ENCODE peak calls at places on chromosomes 12 and 14, in five cellular contexts. P, F, B, V and J are unnamed samples.

GRCh38 chr14:64340560-64341196 is 46.5 kb upstream of the ESR2 start:
- DNase-seq in P (no peak), F (no peak), B (no peak), V (no peak), J (no peak)

GRCh38 chr12:114579389-114579788 is 104.6 kb downstream of the TBX3 start:
- DNase-seq in P (no peak), F (no peak), B (no peak), V (no peak), J (no peak)

GRCh38 chr14:72430457-72430856 is 463.4 kb downstream of the DPF3 start:
- DNase-seq in P (no peak), F (no peak), B (no peak), V (no peak), J (no peak)

GRCh38 chr14:94864421-94865195 is 94.7 kb upstream of the GSC start:
- DNase-seq in P (no peak), F (no peak), B (no peak), V (no peak), J (peak; percentile 3)

GRCh38 chr14:31449971-31450610 is 7.2 kb downstream of the DTD2 start:
- DNase-seq in P (no peak), F (no peak), B (peak; percentile 83), V (no peak), J (peak; percentile 50)

GRCh38 chr14:93987376-93987775 is 9.7 kb upstream of the CCDC197 start:
- DNase-seq in P (no peak), F (no peak), B (no peak), V (no peak), J (no peak)

GRCh38 chr12:110073049-110073831 is 24.9 kb upstream of the C12orf76 start:
- DNase-seq in P (peak; percentile 39), F (peak; percentile 58), B (peak; percentile 25), V (peak; percentile 13), J (peak; percentile 14)

GRCh38 chr12:106682594-106683234 is 91.8 kb upstream of the RIC8B start:
- DNase-seq in P (peak; percentile 2), F (no peak), B (peak; percentile 37), V (no peak), J (peak; percentile 3)

GRCh38 chr12:13537623-13538022 is 341.1 kb downstream of the EMP1 start:
- DNase-seq in P (no peak), F (no peak), B (no peak), V (no peak), J (no peak)

GRCh38 chr12:76135456-76135855 is 51.0 kb upstream of the NAP1L1 start:
- DNase-seq in P (no peak), F (no peak), B (no peak), V (no peak), J (no peak)

GRCh38 chr12:123149088-123149827 is 1.6 kb downstream of the PITPNM2 start:
- DNase-seq in P (no peak), F (no peak), B (no peak), V (no peak), J (no peak)

GRCh38 chr12:107929436-107929835 is 154.9 kb downstream of the ASCL4 start:
- DNase-seq in P (no peak), F (no peak), B (peak; percentile 75), V (no peak), J (peak; percentile 28)

GRCh38 chr14:92502541-92503286 is 10.9 kb upstream of the RIN3 start:
- DNase-seq in P (no peak), F (no peak), B (no peak), V (no peak), J (no peak)

GRCh38 chr12:2003676-2004112 is 563 bp downstream of the DCP1B start:
- DNase-seq in P (no peak), F (no peak), B (peak; percentile 14), V (no peak), J (no peak)

GRCh38 chr14:68074765-68075381 is 255.3 kb downstream of the RAD51B start:
- DNase-seq in P (no peak), F (no peak), B (no peak), V (no peak), J (no peak)

GRCh38 chr12:52230364-52231281 is 2.4 kb upstream of the KRT7 start:
- DNase-seq in P (peak; percentile 84), F (no peak), B (peak; percentile 95), V (peak; percentile 64), J (no peak)

GRCh38 chr14:58746261-58746660 is 108.5 kb downstream of the DACT1 start:
- DNase-seq in P (no peak), F (no peak), B (peak; percentile 100), V (peak; percentile 40), J (peak; percentile 19)

GRCh38 chr12:90366286-90366685 is 588.7 kb downstream of the CCER1 start:
- DNase-seq in P (no peak), F (no peak), B (peak; percentile 10), V (no peak), J (no peak)

GRCh38 chr12:43847427-43847826 is 11.5 kb downstream of the TMEM117 start:
- DNase-seq in P (no peak), F (no peak), B (peak; percentile 89), V (no peak), J (no peak)

GRCh38 chr14:25178255-25178654 is 128.3 kb upstream of the STXBP6 start:
- DNase-seq in P (no peak), F (no peak), B (peak; percentile 37), V (no peak), J (no peak)

GRCh38 chr12:119883234-119883633 is 6.1 kb upstream of the CIT start:
- DNase-seq in P (no peak), F (no peak), B (no peak), V (no peak), J (no peak)

GRCh38 chr14:94773017-94773681 is 3.2 kb upstream of the GSC start:
- DNase-seq in P (no peak), F (no peak), B (no peak), V (no peak), J (no peak)

GRCh38 chr14:104319489-104320241 is 181.3 kb downstream of the KIF26A start:
- DNase-seq in P (no peak), F (no peak), B (no peak), V (no peak), J (no peak)

GRCh38 chr14:81533536-81534343 is at the start of gene SEL1L:
- DNase-seq in P (peak; percentile 100), F (peak; percentile 99), B (peak; percentile 99), V (peak; percentile 100), J (peak; percentile 99)

GRCh38 chr14:70036665-70037064 is 152.1 kb downstream of the SLC8A3 start:
- DNase-seq in P (no peak), F (no peak), B (no peak), V (no peak), J (peak; percentile 72)

GRCh38 chr12:105420659-105421240 is 90.3 kb downstream of the C12orf75 start:
- DNase-seq in P (peak; percentile 71), F (peak; percentile 71), B (peak; percentile 90), V (peak; percentile 76), J (peak; percentile 80)

GRCh38 chr14:91115986-91116385 is 2.1 kb downstream of the DGLUCY start:
- DNase-seq in P (no peak), F (no peak), B (peak; percentile 62), V (no peak), J (peak; percentile 56)

GRCh38 chr12:8917751-8918150 is 3.4 kb downstream of the PHC1 start:
- DNase-seq in P (no peak), F (no peak), B (no peak), V (no peak), J (no peak)

GRCh38 chr14:61281186-61281676 is at the start of gene TMEM30B:
- DNase-seq in P (peak; percentile 88), F (peak; percentile 39), B (peak; percentile 99), V (peak; percentile 98), J (no peak)

GRCh38 chr12:79006306-79006705 is 141.7 kb downstream of the SYT1 start:
- DNase-seq in P (no peak), F (no peak), B (peak; percentile 52), V (no peak), J (peak; percentile 38)

GRCh38 chr12:95858451-95859343 is at the start of gene SNRPF:
- DNase-seq in P (peak; percentile 96), F (peak; percentile 91), B (peak; percentile 99), V (peak; percentile 97), J (peak; percentile 96)

GRCh38 chr12:106282457-106283097 is 20.0 kb upstream of the TCP11L2 start:
- DNase-seq in P (peak; percentile 61), F (peak; percentile 49), B (peak; percentile 78), V (peak; percentile 67), J (peak; percentile 77)

GRCh38 chr12:66698558-66698957 is 19.7 kb upstream of the GRIP1 start:
- DNase-seq in P (no peak), F (no peak), B (no peak), V (no peak), J (no peak)

GRCh38 chr14:39266589-39266870 is 32.8 kb downstream of the MIA2 start:
- DNase-seq in P (peak; percentile 67), F (peak; percentile 85), B (no peak), V (peak; percentile 94), J (no peak)

GRCh38 chr14:22380511-22381455 is 208.2 kb downstream of the DAD1 start:
- DNase-seq in P (no peak), F (no peak), B (peak; percentile 72), V (no peak), J (no peak)

GRCh38 chr14:61927015-61927414 is 164.8 kb downstream of the SNAPC1 start:
- DNase-seq in P (no peak), F (no peak), B (peak; percentile 94), V (no peak), J (no peak)

GRCh38 chr14:34181308-34181707 is 230.4 kb upstream of the EGLN3 start:
- DNase-seq in P (no peak), F (no peak), B (no peak), V (no peak), J (no peak)

GRCh38 chr14:69107407-69108003 is 45.4 kb downstream of the DCAF5 start:
- DNase-seq in P (peak; percentile 49), F (no peak), B (peak; percentile 85), V (peak; percentile 66), J (peak; percentile 61)

GRCh38 chr14:104305511-104306449 is 167.4 kb downstream of the KIF26A start:
- DNase-seq in P (no peak), F (peak; percentile 7), B (no peak), V (no peak), J (no peak)

DNA sequence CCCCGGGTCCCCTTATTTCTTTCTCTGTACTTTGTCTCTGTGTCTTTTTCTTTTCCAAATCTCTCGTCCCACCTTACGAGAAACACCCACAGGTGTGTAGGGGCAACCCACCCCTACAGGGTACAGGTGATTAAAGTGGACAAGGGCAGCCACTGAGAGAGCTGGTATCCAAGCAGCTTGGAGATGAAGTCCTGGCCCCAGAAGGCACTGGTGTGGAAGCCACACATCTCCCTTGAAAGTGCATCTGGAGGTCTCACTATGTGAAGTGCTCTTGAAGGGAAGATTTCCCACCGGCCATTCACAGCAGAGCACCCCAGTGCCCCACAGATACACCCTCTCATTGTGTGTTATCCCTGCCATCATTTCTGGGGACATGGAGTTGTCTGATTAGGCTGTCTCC is 6.3 kb upstream of the BICD1 start:
- DNase-seq in P (no peak), F (no peak), B (no peak), V (no peak), J (no peak)
- H3K27me3 ChIP-seq in P (no peaks in the 10 kb centered on the region), F (no peaks in the 10 kb centered on the region), B (no peaks in the 10 kb centered on the region), V (no peaks in the 10 kb centered on the region), J (no peaks in the 10 kb centered on the region)

GRCh38 chr12:27552886-27553560 is 29.0 kb downstream of the PPFIBP1 start:
- DNase-seq in P (no peak), F (no peak), B (no peak), V (no peak), J (no peak)
- H3K4me1 ChIP-seq in P (peaks cover 69% of the 10 kb centered on the region), F (no peaks in the 10 kb centered on the region), B (peaks cover 31% of the 10 kb centered on the region), V (peaks cover 51% of the 10 kb centered on the region), J (peaks cover 30% of the 10 kb centered on the region)

GRCh38 chr12:133204264-133204603 is 22.9 kb downstream of the ZNF268 start:
- DNase-seq in P (no peak), F (no peak), B (no peak), V (no peak), J (no peak)
- H3K9me3 ChIP-seq in P (peaks cover 56% of the 10 kb centered on the region), F (peaks cover 54% of the 10 kb centered on the region), B (no peaks in the 10 kb centered on the region), V (peaks cover 4% of the 10 kb centered on the region), J (peaks cover 54% of the 10 kb centered on the region)

GRCh38 chr12:53748072-53748840 is 3.5 kb downstream of the CISTR start:
- DNase-seq in P (no peak), F (no peak), B (no peak), V (no peak), J (no peak)
- H3K27me3 ChIP-seq in P (no peaks in the 10 kb centered on the region), F (peaks cover 16% of the 10 kb centered on the region), B (peaks cover 3% of the 10 kb centered on the region), V (no peaks in the 10 kb centered on the region), J (peaks cover 39% of the 10 kb centered on the region)